ENCODE peak calls at places on chromosomes 5 and 9, in eight cellular contexts. One of them, this sample, is unnamed.

GRCh38 chr9:136482046-136482792 is 621 bp downstream of the SEC16A start:
- DNase-seq in B cell: no peak
- DNase-seq in pancreas: no peak
- DNase-seq in endothelial cell: no peak
- DNase-seq in GM06990: no peak
- DNase-seq in breast epithelium: peak
- DNase-seq in brain microvascular endothelial cell: peak
- DNase-seq in body of pancreas: peak
- DNase-seq in this sample: no peak

GRCh38 chr5:171705036-171705435 is 80.6 kb upstream of the SMIM23 start:
- DNase-seq in B cell: no peak
- DNase-seq in pancreas: no peak
- DNase-seq in endothelial cell: no peak
- DNase-seq in GM06990: no peak
- DNase-seq in breast epithelium: no peak
- DNase-seq in brain microvascular endothelial cell: no peak
- DNase-seq in body of pancreas: no peak
- DNase-seq in this sample: no peak

GRCh38 chr9:36903541-36904435 is 130.3 kb downstream of the PAX5 start:
- DNase-seq in B cell: peak
- DNase-seq in pancreas: no peak
- DNase-seq in endothelial cell: no peak
- DNase-seq in GM06990: no peak
- DNase-seq in breast epithelium: no peak
- DNase-seq in brain microvascular endothelial cell: peak
- DNase-seq in body of pancreas: peak
- DNase-seq in this sample: no peak

GRCh38 chr9:79360387-79361347 is 211.1 kb upstream of the TLE4 start:
- DNase-seq in B cell: no peak
- DNase-seq in pancreas: no peak
- DNase-seq in endothelial cell: no peak
- DNase-seq in GM06990: no peak
- DNase-seq in breast epithelium: no peak
- DNase-seq in brain microvascular endothelial cell: peak
- DNase-seq in body of pancreas: no peak
- DNase-seq in this sample: no peak

GRCh38 chr9:100346836-100347235 is 5.9 kb downstream of the TEX10 start:
- DNase-seq in B cell: no peak
- DNase-seq in pancreas: no peak
- DNase-seq in endothelial cell: no peak
- DNase-seq in GM06990: no peak
- DNase-seq in breast epithelium: no peak
- DNase-seq in brain microvascular endothelial cell: no peak
- DNase-seq in body of pancreas: no peak
- DNase-seq in this sample: no peak

GRCh38 chr5:159883522-159883950 is 32.7 kb upstream of the ADRA1B start:
- DNase-seq in B cell: no peak
- DNase-seq in pancreas: no peak
- DNase-seq in endothelial cell: no peak
- DNase-seq in GM06990: no peak
- DNase-seq in breast epithelium: no peak
- DNase-seq in brain microvascular endothelial cell: peak
- DNase-seq in body of pancreas: no peak
- DNase-seq in this sample: peak

GRCh38 chr9:306907-307306 is 92.2 kb downstream of the DOCK8 start:
- DNase-seq in B cell: no peak
- DNase-seq in pancreas: no peak
- DNase-seq in endothelial cell: peak
- DNase-seq in GM06990: no peak
- DNase-seq in breast epithelium: no peak
- DNase-seq in brain microvascular endothelial cell: no peak
- DNase-seq in body of pancreas: peak
- DNase-seq in this sample: no peak

GRCh38 chr5:11496127-11496719 is 408.0 kb downstream of the CTNND2 start:
- DNase-seq in B cell: no peak
- DNase-seq in pancreas: no peak
- DNase-seq in endothelial cell: no peak
- DNase-seq in GM06990: no peak
- DNase-seq in breast epithelium: no peak
- DNase-seq in brain microvascular endothelial cell: no peak
- DNase-seq in body of pancreas: no peak
- DNase-seq in this sample: no peak

GRCh38 chr9:109975574-109976327 is 195.8 kb downstream of the PALM2AKAP2 start:
- DNase-seq in B cell: no peak
- DNase-seq in pancreas: no peak
- DNase-seq in endothelial cell: no peak
- DNase-seq in GM06990: no peak
- DNase-seq in breast epithelium: peak
- DNase-seq in brain microvascular endothelial cell: peak
- DNase-seq in body of pancreas: no peak
- DNase-seq in this sample: peak

GRCh38 chr5:178869577-178869976 is 9.8 kb downstream of the ZNF354B start:
- DNase-seq in B cell: no peak
- DNase-seq in pancreas: no peak
- DNase-seq in endothelial cell: no peak
- DNase-seq in GM06990: no peak
- DNase-seq in breast epithelium: no peak
- DNase-seq in brain microvascular endothelial cell: peak
- DNase-seq in body of pancreas: no peak
- DNase-seq in this sample: no peak

GRCh38 chr9:73151653-73152382 is at the start of gene ANXA1:
- DNase-seq in B cell: no peak
- DNase-seq in pancreas: no peak
- DNase-seq in endothelial cell: no peak
- DNase-seq in GM06990: no peak
- DNase-seq in breast epithelium: no peak
- DNase-seq in brain microvascular endothelial cell: peak
- DNase-seq in body of pancreas: no peak
- DNase-seq in this sample: peak

GRCh38 chr9:74497750-74498615 is 848 bp downstream of the RORB start:
- DNase-seq in B cell: peak
- DNase-seq in pancreas: peak
- DNase-seq in endothelial cell: peak
- DNase-seq in GM06990: peak
- DNase-seq in breast epithelium: no peak
- DNase-seq in brain microvascular endothelial cell: no peak
- DNase-seq in body of pancreas: no peak
- DNase-seq in this sample: no peak

GRCh38 chr5:141771562-141771961 is 89.5 kb upstream of the ARAP3 start:
- DNase-seq in B cell: no peak
- DNase-seq in pancreas: no peak
- DNase-seq in endothelial cell: no peak
- DNase-seq in GM06990: no peak
- DNase-seq in breast epithelium: no peak
- DNase-seq in brain microvascular endothelial cell: no peak
- DNase-seq in body of pancreas: no peak
- DNase-seq in this sample: no peak

GRCh38 chr9:99112750-99113417 is 8.0 kb downstream of the TGFBR1 start:
- DNase-seq in B cell: no peak
- DNase-seq in pancreas: no peak
- DNase-seq in endothelial cell: no peak
- DNase-seq in GM06990: no peak
- DNase-seq in breast epithelium: no peak
- DNase-seq in brain microvascular endothelial cell: no peak
- DNase-seq in body of pancreas: no peak
- DNase-seq in this sample: no peak

GRCh38 chr5:168048486-168048885 is 243.0 kb upstream of the WWC1 start:
- DNase-seq in B cell: no peak
- DNase-seq in pancreas: no peak
- DNase-seq in endothelial cell: no peak
- DNase-seq in GM06990: no peak
- DNase-seq in breast epithelium: no peak
- DNase-seq in brain microvascular endothelial cell: no peak
- DNase-seq in body of pancreas: no peak
- DNase-seq in this sample: no peak

GRCh38 chr9:131905144-131905543 is 165.3 kb upstream of the RAPGEF1 start:
- DNase-seq in B cell: no peak
- DNase-seq in pancreas: no peak
- DNase-seq in endothelial cell: no peak
- DNase-seq in GM06990: no peak
- DNase-seq in breast epithelium: no peak
- DNase-seq in brain microvascular endothelial cell: no peak
- DNase-seq in body of pancreas: no peak
- DNase-seq in this sample: no peak

GRCh38 chr9:129866373-129867137 is 31.3 kb downstream of the USP20 start:
- DNase-seq in B cell: no peak
- DNase-seq in pancreas: no peak
- DNase-seq in endothelial cell: no peak
- DNase-seq in GM06990: no peak
- DNase-seq in breast epithelium: no peak
- DNase-seq in brain microvascular endothelial cell: no peak
- DNase-seq in body of pancreas: no peak
- DNase-seq in this sample: no peak

GRCh38 chr5:81517462-81517861 is 123.5 kb upstream of the ACOT12 start:
- DNase-seq in B cell: no peak
- DNase-seq in pancreas: no peak
- DNase-seq in endothelial cell: no peak
- DNase-seq in GM06990: no peak
- DNase-seq in breast epithelium: no peak
- DNase-seq in brain microvascular endothelial cell: no peak
- DNase-seq in body of pancreas: no peak
- DNase-seq in this sample: no peak

GRCh38 chr5:172573115-172573882 is 67.8 kb upstream of the NEURL1B start:
- DNase-seq in B cell: no peak
- DNase-seq in pancreas: no peak
- DNase-seq in endothelial cell: no peak
- DNase-seq in GM06990: no peak
- DNase-seq in breast epithelium: no peak
- DNase-seq in brain microvascular endothelial cell: no peak
- DNase-seq in body of pancreas: no peak
- DNase-seq in this sample: no peak

GRCh38 chr9:95082401-95083084 is 235.0 kb downstream of the FANCC start:
- DNase-seq in B cell: no peak
- DNase-seq in pancreas: peak
- DNase-seq in endothelial cell: no peak
- DNase-seq in GM06990: no peak
- DNase-seq in breast epithelium: no peak
- DNase-seq in brain microvascular endothelial cell: no peak
- DNase-seq in body of pancreas: peak
- DNase-seq in this sample: no peak

GRCh38 chr9:69971643-69972449 is 71.8 kb upstream of the MAMDC2 start:
- DNase-seq in B cell: peak
- DNase-seq in pancreas: peak
- DNase-seq in endothelial cell: peak
- DNase-seq in GM06990: no peak
- DNase-seq in breast epithelium: peak
- DNase-seq in brain microvascular endothelial cell: peak
- DNase-seq in body of pancreas: peak
- DNase-seq in this sample: no peak

GRCh38 chr5:10726913-10727517 is 34.0 kb downstream of the DAP start:
- DNase-seq in B cell: no peak
- DNase-seq in pancreas: no peak
- DNase-seq in endothelial cell: no peak
- DNase-seq in GM06990: no peak
- DNase-seq in breast epithelium: peak
- DNase-seq in brain microvascular endothelial cell: no peak
- DNase-seq in body of pancreas: no peak
- DNase-seq in this sample: no peak

GRCh38 chr9:9752722-9753121 is 860.1 kb downstream of the PTPRD start:
- DNase-seq in B cell: no peak
- DNase-seq in pancreas: no peak
- DNase-seq in endothelial cell: no peak
- DNase-seq in GM06990: no peak
- DNase-seq in breast epithelium: no peak
- DNase-seq in brain microvascular endothelial cell: no peak
- DNase-seq in body of pancreas: no peak
- DNase-seq in this sample: no peak

GRCh38 chr9:109010676-109011655 is 2.3 kb downstream of the CTNNAL1 start:
- DNase-seq in B cell: no peak
- DNase-seq in pancreas: no peak
- DNase-seq in endothelial cell: no peak
- DNase-seq in GM06990: peak
- DNase-seq in breast epithelium: no peak
- DNase-seq in brain microvascular endothelial cell: peak
- DNase-seq in body of pancreas: no peak
- DNase-seq in this sample: peak

GRCh38 chr5:43192558-43193170 is 639 bp downstream of the NIM1K start:
- DNase-seq in B cell: no peak
- DNase-seq in pancreas: peak
- DNase-seq in endothelial cell: peak
- DNase-seq in GM06990: peak
- DNase-seq in breast epithelium: no peak
- DNase-seq in brain microvascular endothelial cell: no peak
- DNase-seq in body of pancreas: peak
- DNase-seq in this sample: no peak

GRCh38 chr5:132283423-132284043 is 10.7 kb upstream of the SLC22A4 start:
- DNase-seq in B cell: no peak
- DNase-seq in pancreas: no peak
- DNase-seq in endothelial cell: no peak
- DNase-seq in GM06990: no peak
- DNase-seq in breast epithelium: no peak
- DNase-seq in brain microvascular endothelial cell: peak
- DNase-seq in body of pancreas: peak
- DNase-seq in this sample: no peak
- TF ChIP-seq CTCF in B cell: peak
- TF ChIP-seq CTCF in pancreas: peak
- TF ChIP-seq CTCF in endothelial cell: peak
- TF ChIP-seq CTCF in GM06990: peak
- TF ChIP-seq CTCF in breast epithelium: peak
- TF ChIP-seq CTCF in brain microvascular endothelial cell: peak
- TF ChIP-seq CTCF in body of pancreas: peak
- TF ChIP-seq CTCF in this sample: peak

DNA sequence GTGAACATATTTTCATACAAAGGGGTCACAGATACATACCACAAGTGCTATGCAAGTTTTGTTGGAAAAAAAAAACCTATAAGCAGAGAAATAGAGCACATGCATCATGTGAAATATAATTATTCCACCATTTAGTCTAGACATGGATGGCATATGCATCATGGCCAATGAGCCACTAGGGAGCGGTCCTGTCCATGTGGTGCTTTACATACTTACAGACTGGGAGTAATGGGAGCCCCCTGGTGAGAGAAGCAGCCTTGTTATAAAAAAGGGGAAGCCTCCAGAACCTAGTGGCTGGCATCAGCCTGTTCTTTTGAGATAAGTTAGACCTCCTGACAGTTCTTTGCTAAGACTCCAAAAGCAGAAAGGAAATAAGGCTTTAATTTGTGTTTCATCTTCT is 1524.1 kb downstream of the MAT2B start:
- DNase-seq in B cell: no peak
- DNase-seq in pancreas: no peak
- DNase-seq in endothelial cell: peak
- DNase-seq in GM06990: no peak
- DNase-seq in breast epithelium: no peak
- DNase-seq in brain microvascular endothelial cell: no peak
- DNase-seq in body of pancreas: no peak
- DNase-seq in this sample: no peak
- TF ChIP-seq CTCF in B cell: no peak
- TF ChIP-seq CTCF in pancreas: no peak
- TF ChIP-seq CTCF in endothelial cell: peak
- TF ChIP-seq CTCF in GM06990: peak
- TF ChIP-seq CTCF in breast epithelium: no peak
- TF ChIP-seq CTCF in brain microvascular endothelial cell: no peak
- TF ChIP-seq CTCF in body of pancreas: no peak
- TF ChIP-seq CTCF in this sample: no peak

GRCh38 chr5:53170748-53171349 is 61.3 kb upstream of the MOCS2 start:
- DNase-seq in B cell: no peak
- DNase-seq in pancreas: no peak
- DNase-seq in endothelial cell: peak
- DNase-seq in GM06990: no peak
- DNase-seq in breast epithelium: no peak
- DNase-seq in brain microvascular endothelial cell: peak
- DNase-seq in body of pancreas: no peak
- DNase-seq in this sample: no peak
- TF ChIP-seq CTCF in B cell: peak
- TF ChIP-seq CTCF in pancreas: no peak
- TF ChIP-seq CTCF in endothelial cell: peak
- TF ChIP-seq CTCF in GM06990: peak
- TF ChIP-seq CTCF in breast epithelium: peak
- TF ChIP-seq CTCF in brain microvascular endothelial cell: peak
- TF ChIP-seq CTCF in body of pancreas: peak
- TF ChIP-seq CTCF in this sample: peak

GRCh38 chr5:132087661-132088060 is 14.1 kb downstream of the CSF2 start:
- DNase-seq in B cell: no peak
- DNase-seq in pancreas: no peak
- DNase-seq in endothelial cell: no peak
- DNase-seq in GM06990: no peak
- DNase-seq in breast epithelium: no peak
- DNase-seq in brain microvascular endothelial cell: no peak
- DNase-seq in body of pancreas: no peak
- DNase-seq in this sample: no peak
- TF ChIP-seq CTCF in B cell: no peak
- TF ChIP-seq CTCF in pancreas: no peak
- TF ChIP-seq CTCF in endothelial cell: no peak
- TF ChIP-seq CTCF in GM06990: no peak
- TF ChIP-seq CTCF in breast epithelium: no peak
- TF ChIP-seq CTCF in brain microvascular endothelial cell: no peak
- TF ChIP-seq CTCF in body of pancreas: no peak
- TF ChIP-seq CTCF in this sample: no peak

This sample was measured in AG04449.